ENCODE peak calls at places on chromosome 16, in eight cellular contexts. W, A, T, B, M, I, Z and O are unnamed samples.

GRCh38 chr16:10324210-10324609 is 61.7 kb upstream of the ATF7IP2 start:
- ATAC-seq in W (no peak), A (no peak), T (no peak), B (no peak), M (no peak), I (no peak), Z (no peak), O (no peak)

GRCh38 chr16:20307240-20307671 is 20.1 kb downstream of the GP2 start:
- ATAC-seq in W (no peak), A (no peak), T (no peak), B (no peak), M (no peak), I (no peak), Z (no peak), O (no peak)

GRCh38 chr16:65212240-65212639 is 90.4 kb upstream of the CDH11 start:
- ATAC-seq in W (no peak), A (peak; percentile 64), T (no peak), B (no peak), M (no peak), I (no peak), Z (no peak), O (no peak)

GRCh38 chr16:30649725-30650368 is 913 bp upstream of the PRR14 start:
- ATAC-seq in W (no peak), A (no peak), T (no peak), B (no peak), M (no peak), I (no peak), Z (peak; percentile 5), O (no peak)

GRCh38 chr16:75197522-75198134 is 9.3 kb downstream of the CTRB2 start:
- ATAC-seq in W (no peak), A (no peak), T (no peak), B (no peak), M (peak; percentile 30), I (peak; percentile 33), Z (no peak), O (no peak)

GRCh38 chr16:9125658-9126492 is 34.4 kb downstream of the HAPSTR1 start:
- ATAC-seq in W (no peak), A (no peak), T (peak; percentile 8), B (peak; percentile 18), M (peak; percentile 2), I (peak; percentile 31), Z (no peak), O (no peak)

GRCh38 chr16:48558269-48558915 is 51.6 kb downstream of the N4BP1 start:
- ATAC-seq in W (no peak), A (no peak), T (no peak), B (no peak), M (no peak), I (no peak), Z (peak; percentile 70), O (peak; percentile 77)

GRCh38 chr16:30787613-30788378 is 791 bp upstream of the ZNF629 start:
- ATAC-seq in W (no peak), A (no peak), T (no peak), B (no peak), M (peak; percentile 51), I (peak; percentile 5), Z (no peak), O (no peak)

GRCh38 chr16:19701091-19701490 is 16.9 kb downstream of the KNOP1 start:
- ATAC-seq in W (no peak), A (no peak), T (no peak), B (no peak), M (no peak), I (no peak), Z (no peak), O (no peak)

GRCh38 chr16:77675464-77676324 is 46.6 kb upstream of the NUDT7 start:
- ATAC-seq in W (peak; percentile 90), A (peak; percentile 91), T (peak; percentile 88), B (peak; percentile 89), M (peak; percentile 93), I (peak; percentile 89), Z (peak; percentile 84), O (peak; percentile 74)

GRCh38 chr16:50708373-50709060 is 15.1 kb downstream of the NOD2 start:
- ATAC-seq in W (no peak), A (no peak), T (peak; percentile 13), B (no peak), M (no peak), I (no peak), Z (no peak), O (no peak)

GRCh38 chr16:75236232-75236631 is 15.2 kb downstream of the BCAR1 start:
- ATAC-seq in W (no peak), A (no peak), T (no peak), B (no peak), M (no peak), I (no peak), Z (no peak), O (no peak)

GRCh38 chr16:25366078-25366477 is 108.4 kb upstream of the ZKSCAN2 start:
- ATAC-seq in W (no peak), A (peak; percentile 52), T (no peak), B (no peak), M (no peak), I (no peak), Z (no peak), O (no peak)

GRCh38 chr16:86424413-86424812 is 85.9 kb upstream of the FOXF1 start:
- ATAC-seq in W (peak; percentile 64), A (peak; percentile 89), T (no peak), B (no peak), M (no peak), I (no peak), Z (no peak), O (peak; percentile 88)

GRCh38 chr16:78768723-78769122 is 669.3 kb downstream of the WWOX start:
- ATAC-seq in W (no peak), A (no peak), T (peak; percentile 72), B (no peak), M (no peak), I (no peak), Z (no peak), O (no peak)

GRCh38 chr16:62225675-62226074 is 189.4 kb upstream of the CDH8 start:
- ATAC-seq in W (no peak), A (peak; percentile 98), T (peak; percentile 100), B (no peak), M (peak; percentile 97), I (peak; percentile 94), Z (peak; percentile 65), O (peak; percentile 36)

GRCh38 chr16:78761427-78761826 is 662.0 kb downstream of the WWOX start:
- ATAC-seq in W (no peak), A (no peak), T (peak; percentile 92), B (no peak), M (no peak), I (no peak), Z (no peak), O (no peak)

GRCh38 chr16:84606081-84606875 is 11.6 kb downstream of the COTL1 start:
- ATAC-seq in W (no peak), A (no peak), T (peak; percentile 14), B (peak; percentile 20), M (no peak), I (no peak), Z (no peak), O (no peak)

GRCh38 chr16:76955629-76956028 is 235.4 kb upstream of the MON1B start:
- ATAC-seq in W (no peak), A (no peak), T (no peak), B (no peak), M (no peak), I (no peak), Z (no peak), O (no peak)

GRCh38 chr16:17229766-17230165 is 241.0 kb downstream of the XYLT1 start:
- ATAC-seq in W (no peak), A (no peak), T (no peak), B (no peak), M (no peak), I (no peak), Z (no peak), O (no peak)

GRCh38 chr16:17228708-17229055 is 242.1 kb downstream of the XYLT1 start:
- ATAC-seq in W (no peak), A (no peak), T (no peak), B (no peak), M (no peak), I (no peak), Z (no peak), O (no peak)

GRCh38 chr16:17229131-17229530 is 241.6 kb downstream of the XYLT1 start:
- ATAC-seq in W (no peak), A (no peak), T (no peak), B (no peak), M (no peak), I (no peak), Z (no peak), O (no peak)

GRCh38 chr16:17227278-17227677 is 243.5 kb downstream of the XYLT1 start:
- ATAC-seq in W (peak; percentile 50), A (peak; percentile 85), T (no peak), B (no peak), M (no peak), I (no peak), Z (no peak), O (no peak)

GRCh38 chr16:17228048-17228707 is 242.6 kb downstream of the XYLT1 start:
- ATAC-seq in W (no peak), A (no peak), T (no peak), B (no peak), M (no peak), I (peak; percentile 37), Z (no peak), O (no peak)
- H3K4me1 ChIP-seq in W (no peaks in the 10 kb centered on the region), A (peaks cover 3% of the 10 kb centered on the region), T (no peaks in the 10 kb centered on the region), B (no peaks in the 10 kb centered on the region), M (no peaks in the 10 kb centered on the region), I (no peaks in the 10 kb centered on the region), Z (peaks cover 5% of the 10 kb centered on the region), O (peaks cover 6% of the 10 kb centered on the region)

GRCh38 chr16:647173-647902 is 1.8 kb upstream of the WDR90 start:
- ATAC-seq in W (no peak), A (no peak), T (no peak), B (no peak), M (no peak), I (no peak), Z (no peak), O (no peak)
- TF ChIP-seq POLR2AphosphoS5 in W (no peak), A (no peak), T (no peak), B (no peak), M (no peak), I (no peak), Z (no peak), O (no peak)

DNA sequence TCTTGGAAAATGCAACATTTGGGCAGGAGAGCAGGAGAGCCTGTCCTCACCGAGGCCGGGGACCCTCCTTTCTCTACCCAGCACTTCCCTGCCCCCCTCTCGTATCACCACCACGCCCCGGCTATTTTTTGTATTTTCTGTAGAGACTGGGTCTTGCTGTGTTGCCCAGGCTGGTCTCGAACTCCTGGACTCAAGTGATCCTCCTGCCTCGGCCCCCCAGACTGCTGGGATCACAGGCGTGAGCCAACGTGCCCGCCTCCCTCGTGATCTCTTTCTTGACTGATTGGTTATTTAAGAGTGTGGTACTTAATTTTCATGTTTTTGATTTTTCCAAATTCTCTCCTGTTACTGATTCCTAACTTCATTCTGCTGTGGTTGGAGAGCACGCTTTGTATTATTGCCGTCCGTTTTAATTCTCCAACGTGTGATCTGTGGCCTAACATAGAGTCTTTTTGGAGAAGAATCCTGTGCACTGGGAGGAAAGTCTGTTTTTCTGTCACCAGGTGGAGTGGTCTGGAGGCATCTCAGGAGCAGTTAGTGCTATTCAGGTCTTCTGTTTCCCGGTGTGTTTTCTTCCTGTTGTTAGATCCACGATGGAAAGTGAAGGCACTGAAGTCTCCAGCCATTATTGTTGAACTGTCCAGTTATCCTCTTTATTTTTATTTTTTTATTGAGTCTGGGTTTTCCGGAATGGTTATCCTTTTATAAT is 40.4 kb downstream of the ZNF778 start:
- ATAC-seq in W (no peak), A (peak; percentile 6), T (no peak), B (no peak), M (no peak), I (no peak), Z (no peak), O (no peak)
- H3K4me3 ChIP-seq in W (no peak overlapping the region), A (peak overlapping the region; percentile 65), T (no peak overlapping the region), B (peak overlapping the region; percentile 45), M (no peak overlapping the region), I (no peak overlapping the region), Z (no peak overlapping the region), O (no peak overlapping the region)

GRCh38 chr16:23146877-23147601 is 2.2 kb downstream of the USP31 start:
- ATAC-seq in W (no peak), A (no peak), T (no peak), B (no peak), M (no peak), I (no peak), Z (no peak), O (no peak)
- H3K4me1 ChIP-seq in W (peaks cover 31% of the 10 kb centered on the region), A (peaks cover 45% of the 10 kb centered on the region), T (no peaks in the 10 kb centered on the region), B (peaks cover 50% of the 10 kb centered on the region), M (peaks cover 78% of the 10 kb centered on the region), I (peaks cover 20% of the 10 kb centered on the region), Z (peaks cover 12% of the 10 kb centered on the region), O (peaks cover 10% of the 10 kb centered on the region)